ENCODE peak calls at places on chromosomes 11 and 22, in eight cellular contexts. H is mammary epithelial cell; T is activated CD8-positive, alpha-beta memory T cell treated with anti-CD3 and anti-CD28 coated beads for 24 hours; U is AG08396; C is astrocyte of the spinal cord; A is endothelial cell; R is HT1080; V is NCI-H460. W is an unnamed sample.

GRCh38 chr22:24875862-24876506 is 70.0 kb downstream of the SGSM1 start:
- DNase-seq in H (no peak), T (no peak), U (no peak), C (no peak), A (peak), R (no peak), V (peak), W (no peak)

GRCh38 chr11:88352139-88352538 is 14.6 kb upstream of the CTSC start:
- DNase-seq in H (peak), T (no peak), U (no peak), C (peak), A (no peak), R (no peak), V (no peak), W (no peak)

GRCh38 chr11:44519989-44520737 is 45.3 kb upstream of the CD82 start:
- DNase-seq in H (no peak), T (no peak), U (no peak), C (no peak), A (no peak), R (no peak), V (no peak), W (no peak)

GRCh38 chr11:12508151-12508740 is 130.9 kb downstream of the PARVA start:
- DNase-seq in H (no peak), T (no peak), U (peak), C (peak), A (no peak), R (no peak), V (no peak), W (no peak)

GRCh38 chr22:31104869-31105268 is 2.5 kb downstream of the SELENOM start:
- DNase-seq in H (no peak), T (no peak), U (no peak), C (no peak), A (peak), R (no peak), V (no peak), W (no peak)

GRCh38 chr11:33000181-33000580 is 15.5 kb upstream of the DEPDC7 start:
- DNase-seq in H (peak), T (no peak), U (no peak), C (peak), A (no peak), R (peak), V (no peak), W (no peak)

GRCh38 chr11:104522650-104523049 is 358.7 kb upstream of the PDGFD start:
- DNase-seq in H (no peak), T (no peak), U (no peak), C (no peak), A (no peak), R (no peak), V (no peak), W (no peak)

GRCh38 chr22:36162127-36163034 is 1.8 kb upstream of the APOL3 start:
- DNase-seq in H (no peak), T (peak), U (no peak), C (no peak), A (no peak), R (no peak), V (no peak), W (no peak)

GRCh38 chr22:27800250-27801131 is 1.1 kb downstream of the MN1 start:
- DNase-seq in H (peak), T (no peak), U (peak), C (peak), A (no peak), R (no peak), V (no peak), W (no peak)

GRCh38 chr22:37904572-37905533 is 1.2 kb upstream of the MICALL1 start:
- DNase-seq in H (peak), T (no peak), U (peak), C (peak), A (no peak), R (peak), V (peak), W (peak)

GRCh38 chr22:45631839-45632238 is 39.8 kb upstream of the ATXN10 start:
- DNase-seq in H (no peak), T (no peak), U (no peak), C (no peak), A (no peak), R (no peak), V (no peak), W (no peak)

GRCh38 chr11:130435671-130436070 is 7.3 kb upstream of the ADAMTS8 start:
- DNase-seq in H (peak), T (no peak), U (peak), C (peak), A (no peak), R (peak), V (no peak), W (peak)

GRCh38 chr11:61489833-61490585 is 18.5 kb upstream of the LRRC10B start:
- DNase-seq in H (no peak), T (no peak), U (peak), C (no peak), A (no peak), R (no peak), V (no peak), W (no peak)

GRCh38 chr11:57240757-57241156 is 3.7 kb upstream of the APLNR start:
- DNase-seq in H (no peak), T (no peak), U (no peak), C (no peak), A (no peak), R (no peak), V (no peak), W (no peak)

GRCh38 chr11:93817426-93818348 is 32.7 kb downstream of the VSTM5 start:
- DNase-seq in H (no peak), T (no peak), U (no peak), C (no peak), A (no peak), R (no peak), V (no peak), W (no peak)

GRCh38 chr22:50252081-50253045 is 1.3 kb upstream of the HDAC10 start:
- DNase-seq in H (peak), T (peak), U (peak), C (peak), A (peak), R (peak), V (peak), W (peak)

GRCh38 chr22:20765938-20766337 is 8.0 kb upstream of the SERPIND1 start:
- DNase-seq in H (no peak), T (no peak), U (no peak), C (no peak), A (no peak), R (no peak), V (no peak), W (no peak)

GRCh38 chr11:47616726-47617416 is 22.7 kb upstream of the C1QTNF4 start:
- DNase-seq in H (peak), T (no peak), U (peak), C (peak), A (peak), R (peak), V (peak), W (no peak)

W was measured in RCC 7860.